ENCODE peak calls at places on chromosomes 1 and 21, in seven cellular contexts. T is RWPE1, G is HCT116, F is fibroblast of pulmonary artery, D is WTC11, M is brain microvascular endothelial cell, O is nephron progenitor cell. E is an unnamed sample.

GRCh38 chr1:39190096-39190495 is 14.4 kb upstream of the MACF1 start:
- DNase-seq in G (no peak), F (no peak), D (no peak), M (no peak), T (no peak), O (no peak), E (no peak)

GRCh38 chr1:187074445-187075045 is 245.8 kb downstream of the PLA2G4A start:
- DNase-seq in D (no peak), O (no peak), T (no peak), F (no peak), G (no peak), M (no peak), E (no peak)

GRCh38 chr1:2166695-2167094 is 27.9 kb downstream of the FAAP20 start:
- DNase-seq in M (no peak), F (no peak), O (no peak), D (no peak), G (no peak), T (no peak), E (no peak)

GRCh38 chr1:198848206-198848605 is 209.4 kb downstream of the PTPRC start:
- DNase-seq in T (no peak), D (no peak), G (no peak), O (no peak), M (no peak), F (no peak), E (no peak)

GRCh38 chr1:180181996-180182675 is 27.5 kb downstream of the QSOX1 start:
- DNase-seq in T (no peak), M (no peak), F (no peak), O (no peak), D (no peak), G (no peak), E (no peak)

GRCh38 chr21:37472581-37472980 is 106.0 kb downstream of the DYRK1A start:
- DNase-seq in D (no peak), M (no peak), O (no peak), G (no peak), F (no peak), T (no peak), E (no peak)

GRCh38 chr1:25787477-25788043 is 12.4 kb upstream of the SELENON start:
- DNase-seq in M (no peak), G (no peak), D (no peak), O (no peak), T (no peak), F (no peak), E (no peak)

GRCh38 chr1:236914375-236914774 is 89.9 kb downstream of the MT1HL1 start:
- DNase-seq in O (no peak), M (no peak), T (no peak), F (no peak), D (no peak), G (no peak), E (no peak)

GRCh38 chr1:235329139-235329808 is 904 bp downstream of the GGPS1 start:
- DNase-seq in O (peak), T (peak), M (peak), F (peak), G (no peak), D (peak), E (no peak)

GRCh38 chr1:202291961-202292712 is 49.6 kb downstream of the UBE2T start:
- DNase-seq in G (no peak), M (peak), F (peak), D (no peak), O (no peak), T (peak), E (no peak)

GRCh38 chr1:41533016-41533730 is 48.7 kb upstream of the EDN2 start:
- DNase-seq in D (no peak), G (no peak), F (no peak), M (no peak), O (no peak), T (no peak), E (peak)

GRCh38 chr1:20948091-20948490 is 161.0 kb upstream of the HP1BP3 start:
- DNase-seq in G (no peak), D (no peak), T (no peak), O (no peak), F (no peak), M (no peak), E (no peak)

GRCh38 chr1:229436178-229436577 is 2.3 kb upstream of the ACTA1 start:
- DNase-seq in G (no peak), O (peak), F (no peak), T (no peak), M (no peak), D (no peak), E (no peak)

GRCh38 chr21:41135715-41136114 is 32.2 kb upstream of the BACE2 start:
- DNase-seq in O (no peak), M (no peak), G (no peak), D (no peak), T (no peak), F (no peak), E (no peak)

GRCh38 chr1:90711696-90712095 is 5.4 kb downstream of the BARHL2 start:
- DNase-seq in M (no peak), G (no peak), O (no peak), T (no peak), D (no peak), F (no peak), E (no peak)

GRCh38 chr1:218751208-218751948 is 406.2 kb downstream of the TGFB2 start:
- DNase-seq in M (no peak), F (no peak), O (no peak), T (no peak), D (no peak), G (no peak), E (no peak)

GRCh38 chr1:92544756-92545165 is 58.0 kb upstream of the GFI1 start:
- DNase-seq in O (no peak), D (no peak), T (no peak), G (no peak), F (no peak), M (peak), E (no peak)

DNA sequence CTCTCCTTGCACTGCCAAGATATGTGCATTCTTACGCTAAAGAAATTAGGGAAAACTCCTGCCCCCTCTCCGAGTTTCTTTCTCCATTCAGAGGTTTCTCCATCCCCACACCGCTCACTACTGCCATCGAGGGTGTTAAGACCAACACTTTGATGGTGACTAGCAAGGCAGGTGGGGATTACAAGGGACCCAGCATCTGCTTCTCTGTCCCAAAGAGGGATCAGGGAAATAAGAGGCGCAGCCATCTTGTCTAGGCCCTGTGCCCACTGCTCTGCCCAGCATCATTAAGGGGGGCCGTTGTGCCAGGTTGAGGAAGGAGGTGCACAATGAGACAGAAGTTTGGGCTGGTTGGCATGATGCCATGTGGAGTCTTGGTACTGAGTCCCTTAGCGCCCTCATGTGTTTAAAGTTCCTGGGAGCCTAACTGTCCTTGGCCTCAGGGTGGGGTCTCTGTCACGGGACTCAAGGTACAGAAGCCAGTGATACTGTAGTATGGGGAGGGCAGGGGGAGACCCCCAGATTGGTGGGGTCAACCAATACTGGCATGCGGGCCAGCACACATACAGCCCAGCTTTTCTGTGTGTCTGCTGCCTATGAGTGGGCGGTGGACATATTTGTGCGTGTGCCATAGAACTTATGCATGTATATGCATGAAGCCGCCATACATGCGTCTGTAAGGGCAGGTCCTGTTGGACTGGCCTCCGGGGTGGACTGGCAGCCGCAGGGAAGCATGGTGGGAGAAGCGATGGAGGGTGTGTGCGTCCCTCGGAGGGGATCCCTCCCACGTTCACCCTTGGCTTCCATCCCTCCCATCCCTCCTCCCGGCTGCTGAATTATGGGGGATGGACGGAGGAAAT is 5.5 kb downstream of the EFNA3 start:
- DNase-seq in G (no peak), D (no peak), F (peak), M (peak), O (no peak), T (no peak), E (no peak)
- TF ChIP-seq CTCF in G (peak), D (no peak), F (peak), M (peak), O (no peak), T (no peak), E (no peak)

GRCh38 chr1:226223786-226224244 is 351 bp downstream of the MIXL1 start:
- DNase-seq in D (peak), M (no peak), T (peak), F (peak), O (peak), G (no peak), E (no peak)
- TF ChIP-seq CTCF in D (no peak), M (no peak), T (no peak), F (no peak), O (no peak), G (no peak), E (no peak)

GRCh38 chr1:206106328-206107167 is 10.6 kb downstream of the AVPR1B start:
- DNase-seq in F (peak), T (peak), O (peak), G (peak), D (peak), M (peak), E (peak)
- TF ChIP-seq CTCF in F (peak), T (peak), O (peak), G (peak), D (peak), M (peak), E (peak)

GRCh38 chr1:53725238-53725689 is 13.7 kb downstream of the GLIS1 start:
- DNase-seq in G (no peak), D (peak), F (no peak), O (peak), M (no peak), T (no peak), E (no peak)
- TF ChIP-seq CTCF in G (peak), D (no peak), F (no peak), O (peak), M (peak), T (no peak), E (no peak)

GRCh38 chr1:226971765-226972164 is 31.7 kb downstream of the COQ8A start:
- DNase-seq in D (no peak), M (no peak), O (no peak), T (no peak), G (no peak), F (no peak), E (no peak)
- TF ChIP-seq CTCF in D (no peak), M (no peak), O (no peak), T (no peak), G (no peak), F (no peak), E (no peak)